ENCODE peak calls at places on chromosomes 7 and 10, in six cellular contexts. One of them, this sample, is unnamed.

GRCh38 chr7:73770860-73771665 is 993 bp upstream of the CLDN3 start:
- DNase-seq in AG09319: no peak
- DNase-seq in activated CD4-positive, alpha-beta T cell treated with anti-CD3 and anti-CD28 coated beads for 24 hours: no peak
- DNase-seq in bronchial epithelial cell: no peak
- DNase-seq in NCI-H446: no peak
- DNase-seq in stimulated activated CD4-positive, alpha-beta T cell treated with anti-CD3 and anti-CD28 coated beads, Interleukin-2, amount 100 ng/mL, for 48 hours: no peak
- DNase-seq in this sample: no peak

GRCh38 chr10:44850356-44850934 is 60.7 kb upstream of the TMEM72 start:
- DNase-seq in AG09319: no peak
- DNase-seq in activated CD4-positive, alpha-beta T cell treated with anti-CD3 and anti-CD28 coated beads for 24 hours: no peak
- DNase-seq in bronchial epithelial cell: no peak
- DNase-seq in NCI-H446: no peak
- DNase-seq in stimulated activated CD4-positive, alpha-beta T cell treated with anti-CD3 and anti-CD28 coated beads, Interleukin-2, amount 100 ng/mL, for 48 hours: no peak
- DNase-seq in this sample: no peak

GRCh38 chr7:92622680-92623079 is 32.5 kb upstream of the FAM133B start:
- DNase-seq in AG09319: no peak
- DNase-seq in activated CD4-positive, alpha-beta T cell treated with anti-CD3 and anti-CD28 coated beads for 24 hours: no peak
- DNase-seq in bronchial epithelial cell: no peak
- DNase-seq in NCI-H446: no peak
- DNase-seq in stimulated activated CD4-positive, alpha-beta T cell treated with anti-CD3 and anti-CD28 coated beads, Interleukin-2, amount 100 ng/mL, for 48 hours: no peak
- DNase-seq in this sample: no peak

GRCh38 chr7:123836656-123837055 is 8.3 kb upstream of the HYAL4 start:
- DNase-seq in AG09319: no peak
- DNase-seq in activated CD4-positive, alpha-beta T cell treated with anti-CD3 and anti-CD28 coated beads for 24 hours: no peak
- DNase-seq in bronchial epithelial cell: no peak
- DNase-seq in NCI-H446: no peak
- DNase-seq in stimulated activated CD4-positive, alpha-beta T cell treated with anti-CD3 and anti-CD28 coated beads, Interleukin-2, amount 100 ng/mL, for 48 hours: no peak
- DNase-seq in this sample: no peak

GRCh38 chr10:24425151-24425550 is 216.2 kb downstream of the KIAA1217 start:
- DNase-seq in AG09319: no peak
- DNase-seq in activated CD4-positive, alpha-beta T cell treated with anti-CD3 and anti-CD28 coated beads for 24 hours: no peak
- DNase-seq in bronchial epithelial cell: no peak
- DNase-seq in NCI-H446: no peak
- DNase-seq in stimulated activated CD4-positive, alpha-beta T cell treated with anti-CD3 and anti-CD28 coated beads, Interleukin-2, amount 100 ng/mL, for 48 hours: no peak
- DNase-seq in this sample: no peak

GRCh38 chr10:28969413-28969812 is 292.1 kb downstream of the BAMBI start:
- DNase-seq in AG09319: no peak
- DNase-seq in activated CD4-positive, alpha-beta T cell treated with anti-CD3 and anti-CD28 coated beads for 24 hours: no peak
- DNase-seq in bronchial epithelial cell: no peak
- DNase-seq in NCI-H446: no peak
- DNase-seq in stimulated activated CD4-positive, alpha-beta T cell treated with anti-CD3 and anti-CD28 coated beads, Interleukin-2, amount 100 ng/mL, for 48 hours: no peak
- DNase-seq in this sample: no peak

GRCh38 chr7:31814187-31814586 is 127.2 kb downstream of the PPP1R17 start:
- DNase-seq in AG09319: no peak
- DNase-seq in activated CD4-positive, alpha-beta T cell treated with anti-CD3 and anti-CD28 coated beads for 24 hours: no peak
- DNase-seq in bronchial epithelial cell: no peak
- DNase-seq in NCI-H446: peak; percentile 25
- DNase-seq in stimulated activated CD4-positive, alpha-beta T cell treated with anti-CD3 and anti-CD28 coated beads, Interleukin-2, amount 100 ng/mL, for 48 hours: no peak
- DNase-seq in this sample: no peak

GRCh38 chr7:155340071-155340531 is 42.4 kb downstream of the INSIG1 start:
- DNase-seq in AG09319: no peak
- DNase-seq in activated CD4-positive, alpha-beta T cell treated with anti-CD3 and anti-CD28 coated beads for 24 hours: no peak
- DNase-seq in bronchial epithelial cell: no peak
- DNase-seq in NCI-H446: no peak
- DNase-seq in stimulated activated CD4-positive, alpha-beta T cell treated with anti-CD3 and anti-CD28 coated beads, Interleukin-2, amount 100 ng/mL, for 48 hours: no peak
- DNase-seq in this sample: no peak

GRCh38 chr7:1283941-1284742 is 51.5 kb downstream of the UNCX start:
- DNase-seq in AG09319: no peak
- DNase-seq in activated CD4-positive, alpha-beta T cell treated with anti-CD3 and anti-CD28 coated beads for 24 hours: no peak
- DNase-seq in bronchial epithelial cell: no peak
- DNase-seq in NCI-H446: no peak
- DNase-seq in stimulated activated CD4-positive, alpha-beta T cell treated with anti-CD3 and anti-CD28 coated beads, Interleukin-2, amount 100 ng/mL, for 48 hours: no peak
- DNase-seq in this sample: no peak

GRCh38 chr10:43255644-43256431 is 11.0 kb downstream of the RASGEF1A start:
- DNase-seq in AG09319: no peak
- DNase-seq in activated CD4-positive, alpha-beta T cell treated with anti-CD3 and anti-CD28 coated beads for 24 hours: no peak
- DNase-seq in bronchial epithelial cell: peak; percentile 8
- DNase-seq in NCI-H446: peak; percentile 6
- DNase-seq in stimulated activated CD4-positive, alpha-beta T cell treated with anti-CD3 and anti-CD28 coated beads, Interleukin-2, amount 100 ng/mL, for 48 hours: no peak
- DNase-seq in this sample: no peak

GRCh38 chr7:38978474-38978873 is 765 bp downstream of the POU6F2 start:
- DNase-seq in AG09319: no peak
- DNase-seq in activated CD4-positive, alpha-beta T cell treated with anti-CD3 and anti-CD28 coated beads for 24 hours: no peak
- DNase-seq in bronchial epithelial cell: no peak
- DNase-seq in NCI-H446: no peak
- DNase-seq in stimulated activated CD4-positive, alpha-beta T cell treated with anti-CD3 and anti-CD28 coated beads, Interleukin-2, amount 100 ng/mL, for 48 hours: no peak
- DNase-seq in this sample: no peak

GRCh38 chr10:119235381-119235780 is 28.0 kb downstream of the GRK5 start:
- DNase-seq in AG09319: no peak
- DNase-seq in activated CD4-positive, alpha-beta T cell treated with anti-CD3 and anti-CD28 coated beads for 24 hours: no peak
- DNase-seq in bronchial epithelial cell: peak; percentile 67
- DNase-seq in NCI-H446: peak; percentile 86
- DNase-seq in stimulated activated CD4-positive, alpha-beta T cell treated with anti-CD3 and anti-CD28 coated beads, Interleukin-2, amount 100 ng/mL, for 48 hours: no peak
- DNase-seq in this sample: no peak

GRCh38 chr10:132532784-132533560 is 4.6 kb upstream of the INPP5A start:
- DNase-seq in AG09319: no peak
- DNase-seq in activated CD4-positive, alpha-beta T cell treated with anti-CD3 and anti-CD28 coated beads for 24 hours: no peak
- DNase-seq in bronchial epithelial cell: peak; percentile 77
- DNase-seq in NCI-H446: no peak
- DNase-seq in stimulated activated CD4-positive, alpha-beta T cell treated with anti-CD3 and anti-CD28 coated beads, Interleukin-2, amount 100 ng/mL, for 48 hours: no peak
- DNase-seq in this sample: peak; percentile 65

GRCh38 chr7:110835889-110836288 is 255.0 kb upstream of the LRRN3 start:
- DNase-seq in AG09319: no peak
- DNase-seq in activated CD4-positive, alpha-beta T cell treated with anti-CD3 and anti-CD28 coated beads for 24 hours: no peak
- DNase-seq in bronchial epithelial cell: no peak
- DNase-seq in NCI-H446: no peak
- DNase-seq in stimulated activated CD4-positive, alpha-beta T cell treated with anti-CD3 and anti-CD28 coated beads, Interleukin-2, amount 100 ng/mL, for 48 hours: no peak
- DNase-seq in this sample: no peak

GRCh38 chr7:42893341-42894242 is 18.3 kb downstream of the C7orf25 start:
- DNase-seq in AG09319: no peak
- DNase-seq in activated CD4-positive, alpha-beta T cell treated with anti-CD3 and anti-CD28 coated beads for 24 hours: no peak
- DNase-seq in bronchial epithelial cell: no peak
- DNase-seq in NCI-H446: no peak
- DNase-seq in stimulated activated CD4-positive, alpha-beta T cell treated with anti-CD3 and anti-CD28 coated beads, Interleukin-2, amount 100 ng/mL, for 48 hours: no peak
- DNase-seq in this sample: no peak

GRCh38 chr10:44042075-44042770 is 342.7 kb downstream of the CXCL12 start:
- DNase-seq in AG09319: no peak
- DNase-seq in activated CD4-positive, alpha-beta T cell treated with anti-CD3 and anti-CD28 coated beads for 24 hours: no peak
- DNase-seq in bronchial epithelial cell: no peak
- DNase-seq in NCI-H446: no peak
- DNase-seq in stimulated activated CD4-positive, alpha-beta T cell treated with anti-CD3 and anti-CD28 coated beads, Interleukin-2, amount 100 ng/mL, for 48 hours: no peak
- DNase-seq in this sample: no peak

GRCh38 chr7:148395990-148396716 is 194.4 kb upstream of the C7orf33 start:
- DNase-seq in AG09319: no peak
- DNase-seq in activated CD4-positive, alpha-beta T cell treated with anti-CD3 and anti-CD28 coated beads for 24 hours: no peak
- DNase-seq in bronchial epithelial cell: no peak
- DNase-seq in NCI-H446: no peak
- DNase-seq in stimulated activated CD4-positive, alpha-beta T cell treated with anti-CD3 and anti-CD28 coated beads, Interleukin-2, amount 100 ng/mL, for 48 hours: no peak
- DNase-seq in this sample: no peak

GRCh38 chr10:73995035-73995358 is 2.9 kb upstream of the VCL start:
- DNase-seq in AG09319: no peak
- DNase-seq in activated CD4-positive, alpha-beta T cell treated with anti-CD3 and anti-CD28 coated beads for 24 hours: no peak
- DNase-seq in bronchial epithelial cell: no peak
- DNase-seq in NCI-H446: no peak
- DNase-seq in stimulated activated CD4-positive, alpha-beta T cell treated with anti-CD3 and anti-CD28 coated beads, Interleukin-2, amount 100 ng/mL, for 48 hours: no peak
- DNase-seq in this sample: no peak

GRCh38 chr10:104339469-104340098 is 1.3 kb upstream of the ITPRIP start:
- DNase-seq in AG09319: no peak
- DNase-seq in activated CD4-positive, alpha-beta T cell treated with anti-CD3 and anti-CD28 coated beads for 24 hours: no peak
- DNase-seq in bronchial epithelial cell: peak; percentile 77
- DNase-seq in NCI-H446: peak; percentile 53
- DNase-seq in stimulated activated CD4-positive, alpha-beta T cell treated with anti-CD3 and anti-CD28 coated beads, Interleukin-2, amount 100 ng/mL, for 48 hours: no peak
- DNase-seq in this sample: no peak

GRCh38 chr7:150451833-150452431 is 1.5 kb downstream of the GIMAP8 start:
- DNase-seq in AG09319: no peak
- DNase-seq in activated CD4-positive, alpha-beta T cell treated with anti-CD3 and anti-CD28 coated beads for 24 hours: no peak
- DNase-seq in bronchial epithelial cell: no peak
- DNase-seq in NCI-H446: no peak
- DNase-seq in stimulated activated CD4-positive, alpha-beta T cell treated with anti-CD3 and anti-CD28 coated beads, Interleukin-2, amount 100 ng/mL, for 48 hours: no peak
- DNase-seq in this sample: no peak

GRCh38 chr10:11180228-11180627 is 162.6 kb downstream of the CELF2 start:
- DNase-seq in AG09319: no peak
- DNase-seq in activated CD4-positive, alpha-beta T cell treated with anti-CD3 and anti-CD28 coated beads for 24 hours: peak; percentile 34
- DNase-seq in bronchial epithelial cell: no peak
- DNase-seq in NCI-H446: no peak
- DNase-seq in stimulated activated CD4-positive, alpha-beta T cell treated with anti-CD3 and anti-CD28 coated beads, Interleukin-2, amount 100 ng/mL, for 48 hours: peak; percentile 50
- DNase-seq in this sample: no peak

GRCh38 chr7:76357379-76358052 is 1.3 kb downstream of the YWHAG start:
- DNase-seq in AG09319: no peak
- DNase-seq in activated CD4-positive, alpha-beta T cell treated with anti-CD3 and anti-CD28 coated beads for 24 hours: no peak
- DNase-seq in bronchial epithelial cell: no peak
- DNase-seq in NCI-H446: no peak
- DNase-seq in stimulated activated CD4-positive, alpha-beta T cell treated with anti-CD3 and anti-CD28 coated beads, Interleukin-2, amount 100 ng/mL, for 48 hours: no peak
- DNase-seq in this sample: no peak

This sample was measured in AG04449.